ENCODE peak calls at places on chromosomes 6 and 20, in ten cellular contexts. N is gastrocnemius medialis; R is CD8-positive, alpha-beta T cell; L is breast epithelium; Y is psoas muscle; I is sigmoid colon; X is GM23248; V is IMR-90; M is spleen; D is transverse colon. T is an unnamed sample.

GRCh38 chr20:31860431-31861345 is 9.6 kb downstream of the DUSP15 start:
- DNase-seq in N (no peak), R (no peak), L (peak; percentile 54), Y (no peak), I (no peak), X (peak; percentile 64), V (no peak), M (peak; percentile 59), D (peak; percentile 20), T (no peak)

GRCh38 chr20:45782890-45783289 is 8.8 kb downstream of the WFDC3 start:
- DNase-seq in N (no peak), R (no peak), L (no peak), Y (no peak), I (no peak), X (peak; percentile 22), V (peak; percentile 18), M (no peak), D (no peak), T (no peak)

GRCh38 chr20:5085380-5085779 is 34.4 kb downstream of the PCNA start:
- DNase-seq in N (no peak), R (no peak), L (no peak), Y (no peak), I (no peak), X (no peak), V (no peak), M (peak; percentile 80), D (peak; percentile 21), T (no peak)

GRCh38 chr20:4607287-4607713 is 114.4 kb upstream of the PRND start:
- DNase-seq in N (no peak), R (peak; percentile 66), L (no peak), Y (no peak), I (no peak), X (peak; percentile 76), V (peak; percentile 70), M (no peak), D (peak; percentile 50), T (no peak)

GRCh38 chr6:107114213-107114871 is 973 bp downstream of the BEND3 start:
- DNase-seq in N (peak; percentile 66), R (peak; percentile 76), L (peak; percentile 86), Y (peak; percentile 90), I (peak; percentile 90), X (peak; percentile 98), V (peak; percentile 81), M (peak; percentile 95), D (peak; percentile 89), T (no peak)

GRCh38 chr6:19369770-19370169 is 467.4 kb upstream of the ID4 start:
- DNase-seq in N (no peak), R (no peak), L (no peak), Y (no peak), I (no peak), X (no peak), V (no peak), M (no peak), D (no peak), T (no peak)

GRCh38 chr6:43021270-43022047 is at the start of gene RRP36:
- DNase-seq in N (peak; percentile 67), R (peak; percentile 71), L (peak; percentile 71), Y (peak; percentile 90), I (peak; percentile 86), X (peak; percentile 94), V (peak; percentile 58), M (peak; percentile 96), D (peak; percentile 81), T (no peak)

GRCh38 chr20:13261460-13262301 is 40.6 kb downstream of the ISM1 start:
- DNase-seq in N (no peak), R (peak; percentile 69), L (no peak), Y (peak; percentile 56), I (no peak), X (peak; percentile 72), V (peak; percentile 21), M (no peak), D (peak; percentile 39), T (no peak)

GRCh38 chr6:84623956-84624680 is 140.3 kb downstream of the TBX18 start:
- DNase-seq in N (no peak), R (no peak), L (no peak), Y (no peak), I (no peak), X (peak; percentile 86), V (peak; percentile 84), M (no peak), D (no peak), T (no peak)

GRCh38 chr6:4647414-4648365 is 128.5 kb upstream of the CDYL start:
- DNase-seq in N (peak; percentile 80), R (peak; percentile 5), L (peak; percentile 62), Y (peak; percentile 81), I (peak; percentile 93), X (peak; percentile 80), V (peak; percentile 84), M (peak; percentile 76), D (peak; percentile 80), T (no peak)

GRCh38 chr6:115934145-115934544 is 126.5 kb downstream of the FRK start:
- DNase-seq in N (no peak), R (no peak), L (no peak), Y (no peak), I (no peak), X (no peak), V (no peak), M (no peak), D (no peak), T (no peak)

GRCh38 chr20:25313608-25314007 is 65.7 kb downstream of the PYGB start:
- DNase-seq in N (no peak), R (no peak), L (no peak), Y (no peak), I (no peak), X (no peak), V (no peak), M (no peak), D (no peak), T (no peak)
- H3K4me1 ChIP-seq in N (peaks cover 18% of the 10 kb centered on the region), R (peaks cover 9% of the 10 kb centered on the region), L (peaks cover 7% of the 10 kb centered on the region), Y (peaks cover 22% of the 10 kb centered on the region), I (peaks cover 25% of the 10 kb centered on the region), X (peaks cover 39% of the 10 kb centered on the region), V (peaks cover 32% of the 10 kb centered on the region), M (peaks cover 14% of the 10 kb centered on the region), D (peaks cover 42% of the 10 kb centered on the region), T (peaks cover 27% of the 10 kb centered on the region)

DNA sequence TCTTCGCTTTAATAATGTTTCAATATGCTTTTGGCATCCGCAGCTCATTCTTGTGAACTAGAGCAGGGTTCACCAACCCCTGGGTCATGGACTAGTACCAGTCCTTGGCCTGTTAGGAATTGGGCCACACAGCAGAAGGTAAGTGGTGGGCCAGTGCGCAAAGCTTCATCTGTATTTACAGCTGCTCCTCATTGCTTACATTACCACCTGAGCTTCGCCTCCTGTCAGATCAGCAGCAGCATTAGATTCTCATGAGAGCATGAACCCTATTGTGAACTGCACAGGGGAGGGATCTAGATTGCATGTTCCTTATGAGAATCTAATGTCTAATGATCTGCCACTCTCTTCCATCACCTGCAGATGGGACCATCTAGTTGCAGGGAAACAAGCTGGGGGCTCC is 75.5 kb upstream of the GGTLC1 start:
- DNase-seq in N (no peak), R (no peak), L (no peak), Y (no peak), I (no peak), X (no peak), V (no peak), M (no peak), D (no peak), T (no peak)
- H3K4me1 ChIP-seq in N (no peaks in the 10 kb centered on the region), R (peaks cover 12% of the 10 kb centered on the region), L (no peaks in the 10 kb centered on the region), Y (no peaks in the 10 kb centered on the region), I (no peaks in the 10 kb centered on the region), X (no peaks in the 10 kb centered on the region), V (no peaks in the 10 kb centered on the region), M (no peaks in the 10 kb centered on the region), D (no peaks in the 10 kb centered on the region), T (no peaks in the 10 kb centered on the region)

DNA sequence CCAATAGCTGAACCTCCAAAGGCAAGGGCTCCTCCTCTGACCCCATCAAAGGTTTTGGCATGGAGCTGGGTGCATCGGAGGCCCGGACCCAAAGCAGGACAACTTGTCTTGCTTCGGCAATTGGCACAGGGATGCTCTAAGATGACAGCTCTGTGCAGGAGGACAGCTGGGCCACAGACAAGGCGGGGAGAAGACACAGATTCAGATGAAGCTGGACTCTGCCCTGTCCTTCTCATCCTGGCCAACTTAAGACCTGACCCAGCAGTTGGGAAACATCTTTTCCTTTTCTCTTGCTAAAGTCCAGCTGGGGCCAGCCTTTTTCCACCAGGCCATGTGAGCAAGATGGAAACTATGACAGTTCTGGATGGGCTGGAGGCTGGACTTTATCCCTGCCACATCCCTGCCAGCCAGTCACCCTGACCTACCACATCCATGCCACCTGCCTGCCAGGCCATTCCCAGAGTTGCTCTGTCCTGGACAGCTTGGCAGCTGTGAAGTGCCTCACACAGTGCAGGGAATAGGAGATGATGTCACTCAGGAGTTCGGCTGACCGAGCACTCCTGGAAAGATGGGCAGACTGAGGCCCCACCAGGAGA is 12.7 kb upstream of the PSMF1 start:
- DNase-seq in N (no peak), R (no peak), L (no peak), Y (no peak), I (no peak), X (no peak), V (no peak), M (no peak), D (no peak), T (no peak)
- H3K4me1 ChIP-seq in N (no peaks in the 10 kb centered on the region), R (no peaks in the 10 kb centered on the region), L (no peaks in the 10 kb centered on the region), Y (no peaks in the 10 kb centered on the region), I (no peaks in the 10 kb centered on the region), X (no peaks in the 10 kb centered on the region), V (no peaks in the 10 kb centered on the region), M (no peaks in the 10 kb centered on the region), D (no peaks in the 10 kb centered on the region), T (no peaks in the 10 kb centered on the region)

DNA sequence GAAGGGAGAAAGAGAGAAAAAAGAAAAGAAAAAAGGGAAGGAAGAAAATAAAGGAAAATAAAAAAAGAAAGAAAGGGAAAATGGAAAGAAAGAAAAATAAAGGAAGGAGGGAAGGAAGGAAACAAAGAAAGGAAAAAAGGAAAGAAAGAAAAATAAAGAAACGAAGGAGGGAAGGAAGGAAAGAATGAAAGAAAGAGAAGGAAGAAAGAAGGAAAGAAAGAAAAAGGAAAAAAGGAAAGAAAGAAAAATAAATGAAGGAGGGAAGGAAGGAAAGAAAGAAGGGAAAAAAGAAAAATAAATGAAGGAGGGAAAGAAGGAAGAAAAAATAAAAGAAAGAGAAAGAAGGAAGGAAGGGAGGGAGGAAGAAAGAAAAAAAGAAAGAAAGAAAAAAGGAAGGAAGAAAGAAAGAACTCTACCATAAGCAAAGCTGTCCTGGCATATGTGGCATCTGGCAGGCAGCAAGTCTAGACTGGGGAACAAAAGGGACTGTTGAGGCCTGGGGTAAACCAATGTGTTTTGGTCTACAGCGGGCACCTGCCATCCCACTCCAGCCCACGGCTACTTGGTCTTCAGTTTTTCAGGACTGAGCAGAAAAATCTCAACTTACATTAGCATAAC is 86.9 kb downstream of the TFAP2C start:
- DNase-seq in N (no peak), R (no peak), L (no peak), Y (no peak), I (no peak), X (no peak), V (no peak), M (no peak), D (no peak), T (no peak)
- H3K4me1 ChIP-seq in N (no peaks in the 10 kb centered on the region), R (no peaks in the 10 kb centered on the region), L (no peaks in the 10 kb centered on the region), Y (no peaks in the 10 kb centered on the region), I (no peaks in the 10 kb centered on the region), X (peaks cover 13% of the 10 kb centered on the region), V (no peaks in the 10 kb centered on the region), M (no peaks in the 10 kb centered on the region), D (no peaks in the 10 kb centered on the region), T (no peaks in the 10 kb centered on the region)

DNA sequence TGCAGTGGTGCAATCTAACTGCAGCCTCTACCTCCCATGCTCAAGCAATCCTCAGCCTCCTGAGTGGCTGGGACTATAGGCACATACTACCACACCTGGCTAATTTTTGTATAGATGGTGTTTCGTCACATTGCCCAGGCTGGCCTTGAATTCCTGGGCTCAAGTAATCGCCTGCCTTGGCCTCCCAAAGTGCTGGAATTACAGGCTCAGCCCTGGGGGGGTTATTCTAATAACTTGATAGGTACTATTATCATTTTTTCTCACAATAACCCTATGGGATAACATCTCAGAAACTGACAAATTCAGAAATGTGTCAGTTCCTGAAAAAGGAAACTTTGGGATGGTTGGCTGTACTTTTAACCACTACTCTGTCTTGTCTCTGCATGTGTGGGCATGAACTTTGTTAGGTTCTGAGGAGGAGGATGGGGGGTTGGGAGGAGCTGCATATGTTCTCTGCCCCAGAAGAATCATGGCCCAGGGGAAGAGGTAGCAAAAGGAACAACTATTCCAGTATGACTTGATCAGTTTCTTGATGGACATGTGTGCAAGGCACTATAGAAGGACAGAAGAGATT is 169.9 kb downstream of the CARMIL1 start:
- DNase-seq in N (no peak), R (no peak), L (no peak), Y (no peak), I (no peak), X (no peak), V (no peak), M (no peak), D (no peak), T (no peak)
- H3K4me1 ChIP-seq in N (no peaks in the 10 kb centered on the region), R (no peaks in the 10 kb centered on the region), L (no peaks in the 10 kb centered on the region), Y (no peaks in the 10 kb centered on the region), I (no peaks in the 10 kb centered on the region), X (peaks cover 3% of the 10 kb centered on the region), V (no peaks in the 10 kb centered on the region), M (peaks cover 5% of the 10 kb centered on the region), D (no peaks in the 10 kb centered on the region), T (no peaks in the 10 kb centered on the region)

T was measured in vagina.